ENCODE peak calls at places on chromosomes 6 and 20, in ten cellular contexts. One of them, this sample, is unnamed.

GRCh38 chr6:94859924-94860323 is 717.4 kb upstream of the MANEA start:
- DNase-seq in breast epithelium: no peak
- DNase-seq in retinal pigment epithelial cell: no peak
- DNase-seq in GM12865: no peak
- DNase-seq in fibroblast of pulmonary artery: no peak
- DNase-seq in BE2C: no peak
- DNase-seq in epithelial cell of esophagus: no peak
- DNase-seq in BJ: no peak
- DNase-seq in right lobe of liver: no peak
- DNase-seq in testis: no peak
- DNase-seq in this sample: no peak

GRCh38 chr6:47016236-47016635 is 25.9 kb downstream of the ADGRF1 start:
- DNase-seq in testis: no peak
- DNase-seq in right lobe of liver: no peak
- DNase-seq in BJ: no peak
- DNase-seq in breast epithelium: no peak
- DNase-seq in retinal pigment epithelial cell: no peak
- DNase-seq in fibroblast of pulmonary artery: no peak
- DNase-seq in GM12865: no peak
- DNase-seq in BE2C: no peak
- DNase-seq in epithelial cell of esophagus: no peak
- DNase-seq in this sample: no peak

GRCh38 chr6:37299990-37300389 is 42.0 kb upstream of the TMEM217 start:
- DNase-seq in right lobe of liver: no peak
- DNase-seq in fibroblast of pulmonary artery: no peak
- DNase-seq in BE2C: no peak
- DNase-seq in GM12865: no peak
- DNase-seq in retinal pigment epithelial cell: no peak
- DNase-seq in testis: no peak
- DNase-seq in epithelial cell of esophagus: no peak
- DNase-seq in breast epithelium: no peak
- DNase-seq in BJ: no peak
- DNase-seq in this sample: no peak

GRCh38 chr6:722608-723007 is 29.7 kb upstream of the EXOC2 start:
- DNase-seq in GM12865: peak
- DNase-seq in testis: no peak
- DNase-seq in breast epithelium: no peak
- DNase-seq in retinal pigment epithelial cell: no peak
- DNase-seq in fibroblast of pulmonary artery: peak
- DNase-seq in BJ: peak
- DNase-seq in epithelial cell of esophagus: no peak
- DNase-seq in right lobe of liver: no peak
- DNase-seq in BE2C: no peak
- DNase-seq in this sample: peak

GRCh38 chr6:163231356-163232014 is 183.0 kb upstream of the QKI start:
- DNase-seq in GM12865: no peak
- DNase-seq in retinal pigment epithelial cell: no peak
- DNase-seq in testis: no peak
- DNase-seq in breast epithelium: no peak
- DNase-seq in epithelial cell of esophagus: peak
- DNase-seq in fibroblast of pulmonary artery: no peak
- DNase-seq in right lobe of liver: no peak
- DNase-seq in BE2C: no peak
- DNase-seq in BJ: no peak
- DNase-seq in this sample: no peak

GRCh38 chr20:50304501-50304856 is 113.8 kb downstream of the CEBPB start:
- DNase-seq in epithelial cell of esophagus: no peak
- DNase-seq in BJ: peak
- DNase-seq in BE2C: peak
- DNase-seq in retinal pigment epithelial cell: no peak
- DNase-seq in fibroblast of pulmonary artery: peak
- DNase-seq in breast epithelium: no peak
- DNase-seq in testis: peak
- DNase-seq in right lobe of liver: peak
- DNase-seq in GM12865: no peak
- DNase-seq in this sample: no peak

GRCh38 chr6:157659536-157660271 is 163.3 kb upstream of the SNX9 start:
- DNase-seq in fibroblast of pulmonary artery: no peak
- DNase-seq in testis: no peak
- DNase-seq in BJ: no peak
- DNase-seq in breast epithelium: no peak
- DNase-seq in right lobe of liver: no peak
- DNase-seq in epithelial cell of esophagus: no peak
- DNase-seq in GM12865: no peak
- DNase-seq in BE2C: peak
- DNase-seq in retinal pigment epithelial cell: no peak
- DNase-seq in this sample: peak

GRCh38 chr6:24960991-24961475 is 25.3 kb upstream of the RIPOR2 start:
- DNase-seq in fibroblast of pulmonary artery: no peak
- DNase-seq in right lobe of liver: no peak
- DNase-seq in breast epithelium: no peak
- DNase-seq in GM12865: no peak
- DNase-seq in BE2C: no peak
- DNase-seq in epithelial cell of esophagus: no peak
- DNase-seq in testis: no peak
- DNase-seq in retinal pigment epithelial cell: no peak
- DNase-seq in BJ: no peak
- DNase-seq in this sample: no peak

GRCh38 chr20:46928580-46929132 is 34.0 kb downstream of the EYA2 start:
- DNase-seq in fibroblast of pulmonary artery: peak
- DNase-seq in breast epithelium: peak
- DNase-seq in right lobe of liver: no peak
- DNase-seq in GM12865: no peak
- DNase-seq in BJ: no peak
- DNase-seq in epithelial cell of esophagus: peak
- DNase-seq in testis: peak
- DNase-seq in BE2C: no peak
- DNase-seq in retinal pigment epithelial cell: no peak
- DNase-seq in this sample: no peak

GRCh38 chr20:52493177-52493711 is 301.7 kb upstream of the ZFP64 start:
- DNase-seq in testis: no peak
- DNase-seq in right lobe of liver: no peak
- DNase-seq in epithelial cell of esophagus: peak
- DNase-seq in breast epithelium: no peak
- DNase-seq in BJ: peak
- DNase-seq in fibroblast of pulmonary artery: peak
- DNase-seq in BE2C: peak
- DNase-seq in GM12865: no peak
- DNase-seq in retinal pigment epithelial cell: no peak
- DNase-seq in this sample: no peak

GRCh38 chr6:121430514-121431460 is 4.7 kb upstream of the GJA1 start:
- DNase-seq in breast epithelium: no peak
- DNase-seq in retinal pigment epithelial cell: no peak
- DNase-seq in GM12865: no peak
- DNase-seq in epithelial cell of esophagus: peak
- DNase-seq in fibroblast of pulmonary artery: peak
- DNase-seq in right lobe of liver: no peak
- DNase-seq in testis: no peak
- DNase-seq in BJ: no peak
- DNase-seq in BE2C: no peak
- DNase-seq in this sample: no peak

GRCh38 chr6:143958839-143959399 is 49.1 kb downstream of the PLAGL1 start:
- DNase-seq in breast epithelium: no peak
- DNase-seq in BE2C: no peak
- DNase-seq in fibroblast of pulmonary artery: no peak
- DNase-seq in retinal pigment epithelial cell: no peak
- DNase-seq in BJ: no peak
- DNase-seq in GM12865: no peak
- DNase-seq in epithelial cell of esophagus: no peak
- DNase-seq in testis: no peak
- DNase-seq in right lobe of liver: no peak
- DNase-seq in this sample: no peak

GRCh38 chr6:169841907-169842606 is 90.6 kb downstream of the ERMARD start:
- DNase-seq in GM12865: no peak
- DNase-seq in retinal pigment epithelial cell: no peak
- DNase-seq in BE2C: no peak
- DNase-seq in breast epithelium: peak
- DNase-seq in epithelial cell of esophagus: no peak
- DNase-seq in testis: peak
- DNase-seq in right lobe of liver: no peak
- DNase-seq in fibroblast of pulmonary artery: no peak
- DNase-seq in BJ: no peak
- DNase-seq in this sample: no peak

DNA sequence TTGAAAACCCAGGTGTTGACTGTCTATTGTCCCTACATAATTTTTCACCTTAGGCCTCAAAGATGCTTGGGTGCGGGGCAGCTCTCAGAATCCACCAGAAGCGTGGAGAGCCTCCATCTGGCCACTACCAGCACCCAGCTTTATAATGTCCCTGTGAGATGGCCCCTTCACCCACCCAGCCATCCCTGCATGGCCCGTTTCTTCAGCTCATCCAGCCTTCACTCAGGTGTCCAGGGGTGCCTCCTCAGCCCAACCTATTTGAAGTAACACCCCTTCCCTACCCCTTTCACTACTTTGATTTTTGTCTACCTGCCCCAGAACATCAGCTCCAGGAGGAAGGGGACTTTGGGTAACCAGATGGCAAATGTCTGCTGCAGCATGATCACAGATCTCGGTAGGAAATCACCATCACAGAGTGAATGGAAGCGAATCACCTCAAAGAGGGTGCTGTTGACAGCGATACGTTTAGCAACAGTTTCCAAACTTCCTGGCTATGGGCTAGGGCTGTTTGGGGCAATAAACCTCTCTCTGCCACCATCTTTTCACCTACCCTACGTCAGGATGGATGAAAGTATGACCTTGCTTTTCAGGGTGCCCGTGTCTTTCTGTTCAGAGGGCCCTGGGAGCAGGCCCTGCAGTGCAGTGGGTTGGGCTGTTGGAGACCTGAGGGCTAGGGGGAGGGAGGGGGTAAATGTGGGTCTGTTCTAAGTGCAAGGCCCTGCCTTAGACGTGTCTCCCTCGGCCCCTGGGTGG is 1.2 kb upstream of the SLC17A9 start:
- DNase-seq in BJ: no peak
- DNase-seq in retinal pigment epithelial cell: no peak
- DNase-seq in breast epithelium: no peak
- DNase-seq in fibroblast of pulmonary artery: no peak
- DNase-seq in GM12865: no peak
- DNase-seq in epithelial cell of esophagus: no peak
- DNase-seq in BE2C: no peak
- DNase-seq in testis: no peak
- DNase-seq in right lobe of liver: no peak
- DNase-seq in this sample: no peak
- H3K4me3 ChIP-seq in BJ: no peak
- H3K4me3 ChIP-seq in retinal pigment epithelial cell: no peak
- H3K4me3 ChIP-seq in breast epithelium: no peak
- H3K4me3 ChIP-seq in fibroblast of pulmonary artery: no peak
- H3K4me3 ChIP-seq in GM12865: no peak
- H3K4me3 ChIP-seq in epithelial cell of esophagus: no peak
- H3K4me3 ChIP-seq in BE2C: no peak
- H3K4me3 ChIP-seq in testis: no peak
- H3K4me3 ChIP-seq in right lobe of liver: no peak
- H3K4me3 ChIP-seq in this sample: no peak

DNA sequence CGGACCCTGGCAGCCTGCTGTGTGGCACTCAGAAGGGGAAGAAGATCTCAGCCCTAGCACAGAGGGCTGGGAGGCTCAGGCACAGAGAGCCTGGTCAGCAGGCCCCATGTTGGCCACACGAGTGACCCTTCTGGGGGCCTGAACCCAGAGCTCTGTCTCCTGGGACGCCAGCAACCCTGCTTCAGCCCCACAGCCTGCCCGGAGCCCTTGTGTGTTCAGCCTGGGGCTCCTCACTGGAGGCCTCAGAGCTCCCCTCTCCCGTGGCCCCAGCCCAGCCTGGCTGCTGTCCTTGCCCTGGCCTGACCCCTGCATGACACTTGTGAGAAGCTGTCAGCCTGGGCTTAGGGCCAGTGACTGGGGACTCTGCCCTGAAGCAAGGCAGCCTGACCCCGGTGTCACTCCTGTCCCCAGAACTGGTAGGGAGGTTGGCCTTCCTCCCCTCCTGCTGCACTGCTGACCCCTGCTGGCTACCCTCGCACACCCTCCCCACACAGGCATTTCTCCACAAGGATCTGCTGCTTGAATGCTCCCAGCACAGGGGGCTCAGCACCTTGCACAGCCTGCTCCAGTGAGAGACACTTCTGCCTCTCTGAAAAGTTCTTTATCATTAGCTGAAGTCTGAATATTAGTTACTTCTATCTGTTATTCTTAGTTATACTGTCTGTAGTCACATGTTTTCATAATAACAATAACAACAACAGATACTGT is 15.4 kb upstream of the IP6K3 start:
- DNase-seq in fibroblast of pulmonary artery: peak
- DNase-seq in breast epithelium: peak
- DNase-seq in BJ: no peak
- DNase-seq in epithelial cell of esophagus: peak
- DNase-seq in testis: peak
- DNase-seq in retinal pigment epithelial cell: no peak
- DNase-seq in BE2C: peak
- DNase-seq in GM12865: peak
- DNase-seq in right lobe of liver: peak
- DNase-seq in this sample: peak
- TF ChIP-seq CTCF in fibroblast of pulmonary artery: peak
- TF ChIP-seq CTCF in breast epithelium: peak
- TF ChIP-seq CTCF in BJ: peak
- TF ChIP-seq CTCF in epithelial cell of esophagus: peak
- TF ChIP-seq CTCF in testis: peak
- TF ChIP-seq CTCF in retinal pigment epithelial cell: peak
- TF ChIP-seq CTCF in BE2C: peak
- TF ChIP-seq CTCF in GM12865: peak
- TF ChIP-seq CTCF in right lobe of liver: peak
- TF ChIP-seq CTCF in this sample: peak

GRCh38 chr6:27260836-27261375 is 13.4 kb downstream of the PRSS16 start:
- DNase-seq in fibroblast of pulmonary artery: no peak
- DNase-seq in GM12865: no peak
- DNase-seq in BJ: no peak
- DNase-seq in testis: no peak
- DNase-seq in epithelial cell of esophagus: peak
- DNase-seq in retinal pigment epithelial cell: no peak
- DNase-seq in right lobe of liver: no peak
- DNase-seq in breast epithelium: no peak
- DNase-seq in BE2C: no peak
- DNase-seq in this sample: no peak
- H3K4me3 ChIP-seq in fibroblast of pulmonary artery: peak
- H3K4me3 ChIP-seq in GM12865: no peak
- H3K4me3 ChIP-seq in BJ: no peak
- H3K4me3 ChIP-seq in testis: peak
- H3K4me3 ChIP-seq in epithelial cell of esophagus: peak
- H3K4me3 ChIP-seq in retinal pigment epithelial cell: no peak
- H3K4me3 ChIP-seq in right lobe of liver: no peak
- H3K4me3 ChIP-seq in breast epithelium: no peak
- H3K4me3 ChIP-seq in BE2C: no peak
- H3K4me3 ChIP-seq in this sample: peak

DNA sequence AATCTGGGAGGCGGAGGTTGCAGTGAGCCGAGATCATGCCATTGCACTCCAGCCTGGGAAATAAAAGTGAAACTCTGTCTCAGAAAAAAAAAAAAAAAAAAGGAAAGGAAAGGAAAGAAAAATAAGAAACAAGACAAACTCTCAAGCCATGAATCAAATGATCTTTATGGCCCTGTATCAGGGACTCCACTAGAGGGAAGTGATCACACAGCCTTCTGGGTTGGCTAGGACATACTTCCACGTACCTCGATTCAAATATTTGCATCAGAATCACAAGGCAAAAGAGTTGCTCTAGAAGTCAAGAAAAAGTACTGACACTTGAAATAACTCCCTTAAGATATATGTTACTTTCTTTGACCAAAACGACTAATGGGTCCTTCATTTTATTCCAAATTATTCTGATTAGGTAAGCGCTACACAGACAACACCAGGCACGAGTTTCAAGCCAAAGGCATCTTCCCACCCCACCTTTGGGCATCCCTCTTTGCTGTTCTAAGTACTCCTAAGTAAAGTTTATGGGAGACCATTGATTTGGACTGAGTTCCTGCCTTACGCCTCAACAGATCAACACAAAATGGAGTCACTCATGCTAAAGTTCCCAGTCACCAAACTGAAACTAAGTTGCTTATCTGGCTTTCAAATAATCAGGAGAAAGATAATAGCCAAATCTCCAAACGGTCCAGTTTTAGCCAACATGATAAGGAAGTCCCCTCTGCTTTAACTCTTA is 77.5 kb upstream of the NT5E start:
- DNase-seq in BE2C: no peak
- DNase-seq in right lobe of liver: no peak
- DNase-seq in testis: no peak
- DNase-seq in epithelial cell of esophagus: no peak
- DNase-seq in breast epithelium: no peak
- DNase-seq in fibroblast of pulmonary artery: no peak
- DNase-seq in BJ: no peak
- DNase-seq in retinal pigment epithelial cell: no peak
- DNase-seq in GM12865: peak
- DNase-seq in this sample: no peak
- TF ChIP-seq CTCF in BE2C: peak
- TF ChIP-seq CTCF in right lobe of liver: peak
- TF ChIP-seq CTCF in testis: no peak
- TF ChIP-seq CTCF in epithelial cell of esophagus: peak
- TF ChIP-seq CTCF in breast epithelium: no peak
- TF ChIP-seq CTCF in fibroblast of pulmonary artery: no peak
- TF ChIP-seq CTCF in BJ: no peak
- TF ChIP-seq CTCF in retinal pigment epithelial cell: no peak
- TF ChIP-seq CTCF in GM12865: peak
- TF ChIP-seq CTCF in this sample: peak

This sample was measured in brain microvascular endothelial cell.